ENCODE peak calls at places on chromosomes 4 and X, in eight cellular contexts. One of them, this sample, is unnamed.
A peak's percentile ranks its signal among the peaks of the same experiment; 100 is the strongest.

GRCh38 chr4:108700358-108700757 is 50.0 kb downstream of the OSTC start:
- DNase-seq in esophagus muscularis mucosa: no peak
- DNase-seq in sigmoid colon: no peak
- DNase-seq in transverse colon: no peak
- DNase-seq in upper lobe of left lung: no peak
- DNase-seq in HepG2: no peak
- DNase-seq in K562: no peak
- DNase-seq in H1: no peak
- DNase-seq in this sample: no peak

GRCh38 chrX:47316276-47317025 is 53.9 kb upstream of the ZNF157 start:
- DNase-seq in esophagus muscularis mucosa: no peak
- DNase-seq in sigmoid colon: no peak
- DNase-seq in transverse colon: no peak
- DNase-seq in upper lobe of left lung: no peak
- DNase-seq in HepG2: no peak
- DNase-seq in K562: no peak
- DNase-seq in H1: peak; percentile 63
- DNase-seq in this sample: no peak

GRCh38 chr4:88616275-88616996 is 24.2 kb downstream of the HERC3 start:
- DNase-seq in esophagus muscularis mucosa: no peak
- DNase-seq in sigmoid colon: no peak
- DNase-seq in transverse colon: no peak
- DNase-seq in upper lobe of left lung: no peak
- DNase-seq in HepG2: no peak
- DNase-seq in K562: no peak
- DNase-seq in H1: no peak
- DNase-seq in this sample: no peak

GRCh38 chr4:127686656-127687055 is 43.5 kb upstream of the SLC25A31 start:
- DNase-seq in esophagus muscularis mucosa: no peak
- DNase-seq in sigmoid colon: no peak
- DNase-seq in transverse colon: no peak
- DNase-seq in upper lobe of left lung: no peak
- DNase-seq in HepG2: no peak
- DNase-seq in K562: no peak
- DNase-seq in H1: no peak
- DNase-seq in this sample: no peak

GRCh38 chrX:66728818-66729271 is 90.0 kb upstream of the EDA2R start:
- DNase-seq in esophagus muscularis mucosa: no peak
- DNase-seq in sigmoid colon: peak; percentile 57
- DNase-seq in transverse colon: peak; percentile 54
- DNase-seq in upper lobe of left lung: no peak
- DNase-seq in HepG2: peak; percentile 6
- DNase-seq in K562: peak; percentile 60
- DNase-seq in H1: peak; percentile 60
- DNase-seq in this sample: no peak

GRCh38 chrX:51905711-51906110 is 12.3 kb downstream of the MAGED1 start:
- DNase-seq in esophagus muscularis mucosa: no peak
- DNase-seq in sigmoid colon: no peak
- DNase-seq in transverse colon: no peak
- DNase-seq in upper lobe of left lung: no peak
- DNase-seq in HepG2: no peak
- DNase-seq in K562: no peak
- DNase-seq in H1: no peak
- DNase-seq in this sample: no peak

GRCh38 chrX:111348363-111348927 is 63.5 kb downstream of the DCX start:
- DNase-seq in esophagus muscularis mucosa: no peak
- DNase-seq in sigmoid colon: no peak
- DNase-seq in transverse colon: no peak
- DNase-seq in upper lobe of left lung: no peak
- DNase-seq in HepG2: no peak
- DNase-seq in K562: no peak
- DNase-seq in H1: no peak
- DNase-seq in this sample: no peak

GRCh38 chrX:114006664-114007063 is 577.2 kb upstream of the HTR2C start:
- DNase-seq in esophagus muscularis mucosa: no peak
- DNase-seq in sigmoid colon: no peak
- DNase-seq in transverse colon: no peak
- DNase-seq in upper lobe of left lung: no peak
- DNase-seq in HepG2: no peak
- DNase-seq in K562: no peak
- DNase-seq in H1: no peak
- DNase-seq in this sample: no peak

GRCh38 chrX:17377047-17377692 is 2.2 kb downstream of the NHS start:
- DNase-seq in esophagus muscularis mucosa: no peak
- DNase-seq in sigmoid colon: peak; percentile 86
- DNase-seq in transverse colon: peak; percentile 51
- DNase-seq in upper lobe of left lung: peak; percentile 86
- DNase-seq in HepG2: no peak
- DNase-seq in K562: no peak
- DNase-seq in H1: peak; percentile 48
- DNase-seq in this sample: no peak

GRCh38 chr4:57190651-57191481 is 80.7 kb upstream of the IGFBP7 start:
- DNase-seq in esophagus muscularis mucosa: no peak
- DNase-seq in sigmoid colon: no peak
- DNase-seq in transverse colon: peak; percentile 27
- DNase-seq in upper lobe of left lung: no peak
- DNase-seq in HepG2: peak; percentile 18
- DNase-seq in K562: peak; percentile 70
- DNase-seq in H1: peak; percentile 88
- DNase-seq in this sample: no peak

GRCh38 chr4:123191728-123192127 is 204.9 kb upstream of the SPRY1 start:
- DNase-seq in esophagus muscularis mucosa: no peak
- DNase-seq in sigmoid colon: no peak
- DNase-seq in transverse colon: no peak
- DNase-seq in upper lobe of left lung: no peak
- DNase-seq in HepG2: no peak
- DNase-seq in K562: no peak
- DNase-seq in H1: no peak
- DNase-seq in this sample: no peak

GRCh38 chrX:133702230-133702629 is 283.2 kb downstream of the GPC3 start:
- DNase-seq in esophagus muscularis mucosa: no peak
- DNase-seq in sigmoid colon: no peak
- DNase-seq in transverse colon: no peak
- DNase-seq in upper lobe of left lung: no peak
- DNase-seq in HepG2: no peak
- DNase-seq in K562: no peak
- DNase-seq in H1: no peak
- DNase-seq in this sample: no peak

GRCh38 chr4:140609548-140610425 is 41.0 kb upstream of the UCP1 start:
- DNase-seq in esophagus muscularis mucosa: no peak
- DNase-seq in sigmoid colon: no peak
- DNase-seq in transverse colon: no peak
- DNase-seq in upper lobe of left lung: no peak
- DNase-seq in HepG2: peak; percentile 53
- DNase-seq in K562: peak; percentile 22
- DNase-seq in H1: no peak
- DNase-seq in this sample: no peak

GRCh38 chr4:174284181-174284886 is 623 bp downstream of the CEP44 start:
- DNase-seq in esophagus muscularis mucosa: no peak
- DNase-seq in sigmoid colon: no peak
- DNase-seq in transverse colon: peak; percentile 10
- DNase-seq in upper lobe of left lung: no peak
- DNase-seq in HepG2: peak; percentile 58
- DNase-seq in K562: no peak
- DNase-seq in H1: no peak
- DNase-seq in this sample: no peak

GRCh38 chr4:182206266-182206665 is 36.9 kb upstream of the TENM3 start:
- DNase-seq in esophagus muscularis mucosa: peak; percentile 74
- DNase-seq in sigmoid colon: no peak
- DNase-seq in transverse colon: no peak
- DNase-seq in upper lobe of left lung: no peak
- DNase-seq in HepG2: no peak
- DNase-seq in K562: no peak
- DNase-seq in H1: no peak
- DNase-seq in this sample: no peak

GRCh38 chr4:147550626-147551250 is 66.5 kb upstream of the TMEM184C start:
- DNase-seq in esophagus muscularis mucosa: no peak
- DNase-seq in sigmoid colon: no peak
- DNase-seq in transverse colon: no peak
- DNase-seq in upper lobe of left lung: no peak
- DNase-seq in HepG2: no peak
- DNase-seq in K562: no peak
- DNase-seq in H1: no peak
- DNase-seq in this sample: no peak

GRCh38 chr4:71338846-71339593 is at the start of gene SLC4A4:
- DNase-seq in esophagus muscularis mucosa: no peak
- DNase-seq in sigmoid colon: no peak
- DNase-seq in transverse colon: no peak
- DNase-seq in upper lobe of left lung: no peak
- DNase-seq in HepG2: no peak
- DNase-seq in K562: no peak
- DNase-seq in H1: no peak
- DNase-seq in this sample: no peak

GRCh38 chrX:153411255-153411987 is at the start of gene ZFP92:
- DNase-seq in esophagus muscularis mucosa: no peak
- DNase-seq in sigmoid colon: no peak
- DNase-seq in transverse colon: peak; percentile 32
- DNase-seq in upper lobe of left lung: peak; percentile 92
- DNase-seq in HepG2: no peak
- DNase-seq in K562: peak; percentile 93
- DNase-seq in H1: peak; percentile 48
- DNase-seq in this sample: no peak

GRCh38 chrX:47576021-47576898 is 6.0 kb upstream of the TIMP1 start:
- DNase-seq in esophagus muscularis mucosa: peak; percentile 5
- DNase-seq in sigmoid colon: no peak
- DNase-seq in transverse colon: no peak
- DNase-seq in upper lobe of left lung: no peak
- DNase-seq in HepG2: no peak
- DNase-seq in K562: no peak
- DNase-seq in H1: no peak
- DNase-seq in this sample: no peak

GRCh38 chrX:48681539-48682183 is 1.9 kb upstream of the WAS start:
- DNase-seq in esophagus muscularis mucosa: no peak
- DNase-seq in sigmoid colon: no peak
- DNase-seq in transverse colon: no peak
- DNase-seq in upper lobe of left lung: no peak
- DNase-seq in HepG2: no peak
- DNase-seq in K562: no peak
- DNase-seq in H1: no peak
- DNase-seq in this sample: no peak

GRCh38 chr4:10746371-10747143 is 62.0 kb upstream of the CLNK start:
- DNase-seq in esophagus muscularis mucosa: no peak
- DNase-seq in sigmoid colon: no peak
- DNase-seq in transverse colon: no peak
- DNase-seq in upper lobe of left lung: no peak
- DNase-seq in HepG2: no peak
- DNase-seq in K562: no peak
- DNase-seq in H1: no peak
- DNase-seq in this sample: no peak

GRCh38 chr4:94819779-94820178 is 62.0 kb downstream of the BMPR1B start:
- DNase-seq in esophagus muscularis mucosa: no peak
- DNase-seq in sigmoid colon: no peak
- DNase-seq in transverse colon: no peak
- DNase-seq in upper lobe of left lung: no peak
- DNase-seq in HepG2: no peak
- DNase-seq in K562: no peak
- DNase-seq in H1: no peak
- DNase-seq in this sample: no peak

GRCh38 chrX:47158131-47158530 is 13.1 kb downstream of the RBM10 start:
- DNase-seq in esophagus muscularis mucosa: no peak
- DNase-seq in sigmoid colon: peak; percentile 37
- DNase-seq in transverse colon: no peak
- DNase-seq in upper lobe of left lung: no peak
- DNase-seq in HepG2: no peak
- DNase-seq in K562: peak; percentile 32
- DNase-seq in H1: peak; percentile 57
- DNase-seq in this sample: no peak

GRCh38 chr4:183563874-183564273 is 59.0 kb downstream of the ING2 start:
- DNase-seq in esophagus muscularis mucosa: no peak
- DNase-seq in sigmoid colon: no peak
- DNase-seq in transverse colon: no peak
- DNase-seq in upper lobe of left lung: no peak
- DNase-seq in HepG2: no peak
- DNase-seq in K562: no peak
- DNase-seq in H1: no peak
- DNase-seq in this sample: no peak

GRCh38 chrX:85243155-85243554 is 424 bp downstream of the SATL1 start:
- DNase-seq in esophagus muscularis mucosa: no peak
- DNase-seq in sigmoid colon: no peak
- DNase-seq in transverse colon: no peak
- DNase-seq in upper lobe of left lung: no peak
- DNase-seq in HepG2: no peak
- DNase-seq in K562: no peak
- DNase-seq in H1: no peak
- DNase-seq in this sample: no peak

GRCh38 chrX:33892670-33893069 is 239.4 kb downstream of the FAM47A start:
- DNase-seq in esophagus muscularis mucosa: no peak
- DNase-seq in sigmoid colon: no peak
- DNase-seq in transverse colon: no peak
- DNase-seq in upper lobe of left lung: no peak
- DNase-seq in HepG2: no peak
- DNase-seq in K562: no peak
- DNase-seq in H1: no peak
- DNase-seq in this sample: no peak
- TF ChIP-seq POLR2AphosphoS5 in esophagus muscularis mucosa: no peak
- TF ChIP-seq POLR2AphosphoS5 in sigmoid colon: no peak
- TF ChIP-seq POLR2AphosphoS5 in transverse colon: no peak
- TF ChIP-seq POLR2AphosphoS5 in upper lobe of left lung: no peak
- TF ChIP-seq POLR2AphosphoS5 in HepG2: no peak
- TF ChIP-seq POLR2AphosphoS5 in K562: no peak
- TF ChIP-seq POLR2AphosphoS5 in H1: no peak
- TF ChIP-seq POLR2AphosphoS5 in this sample: no peak

GRCh38 chr4:53532521-53532920 is 58.8 kb downstream of the LNX1 start:
- DNase-seq in esophagus muscularis mucosa: no peak
- DNase-seq in sigmoid colon: no peak
- DNase-seq in transverse colon: no peak
- DNase-seq in upper lobe of left lung: no peak
- DNase-seq in HepG2: no peak
- DNase-seq in K562: no peak
- DNase-seq in H1: no peak
- DNase-seq in this sample: no peak
- TF ChIP-seq EP300 in esophagus muscularis mucosa: no peak
- TF ChIP-seq EP300 in sigmoid colon: no peak
- TF ChIP-seq EP300 in transverse colon: no peak
- TF ChIP-seq EP300 in upper lobe of left lung: no peak
- TF ChIP-seq EP300 in HepG2: no peak
- TF ChIP-seq EP300 in K562: no peak
- TF ChIP-seq EP300 in H1: no peak
- TF ChIP-seq EP300 in this sample: no peak

GRCh38 chr4:7806724-7807123 is 132.9 kb downstream of the AFAP1 start:
- DNase-seq in esophagus muscularis mucosa: no peak
- DNase-seq in sigmoid colon: no peak
- DNase-seq in transverse colon: no peak
- DNase-seq in upper lobe of left lung: no peak
- DNase-seq in HepG2: no peak
- DNase-seq in K562: no peak
- DNase-seq in H1: no peak
- DNase-seq in this sample: peak; percentile 11
- H3K36me3 ChIP-seq in esophagus muscularis mucosa: peaks cover 12% of the 10 kb centered on the region
- H3K36me3 ChIP-seq in sigmoid colon: no peaks in the 10 kb centered on the region
- H3K36me3 ChIP-seq in transverse colon: no peaks in the 10 kb centered on the region
- H3K36me3 ChIP-seq in upper lobe of left lung: no peaks in the 10 kb centered on the region
- H3K36me3 ChIP-seq in HepG2: no peaks in the 10 kb centered on the region
- H3K36me3 ChIP-seq in K562: no peaks in the 10 kb centered on the region
- H3K36me3 ChIP-seq in H1: no peaks in the 10 kb centered on the region
- H3K36me3 ChIP-seq in this sample: peaks cover 27% of the 10 kb centered on the region

DNA sequence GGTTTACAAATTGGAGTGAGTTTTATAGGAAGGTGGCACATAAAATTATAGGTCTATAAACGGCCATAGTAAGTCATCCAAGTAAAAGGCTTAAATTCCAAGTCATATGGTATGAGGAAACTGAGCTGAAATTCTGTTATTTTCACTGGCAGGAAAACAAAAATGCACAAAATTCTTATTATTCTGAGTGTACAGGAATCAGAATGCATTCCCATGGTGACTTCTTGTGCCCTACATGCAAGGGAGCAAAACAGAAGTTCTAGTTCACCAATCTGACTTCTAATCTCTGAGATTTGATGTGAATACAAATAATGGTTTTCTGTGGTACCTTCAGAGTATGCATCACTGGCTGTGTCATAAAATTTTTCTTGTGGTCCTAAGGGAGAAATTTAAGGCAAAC is 102.9 kb downstream of the CLCN4 start:
- DNase-seq in esophagus muscularis mucosa: no peak
- DNase-seq in sigmoid colon: no peak
- DNase-seq in transverse colon: no peak
- DNase-seq in upper lobe of left lung: no peak
- DNase-seq in HepG2: no peak
- DNase-seq in K562: no peak
- DNase-seq in H1: no peak
- DNase-seq in this sample: no peak
- TF ChIP-seq POLR2AphosphoS5 in esophagus muscularis mucosa: no peak
- TF ChIP-seq POLR2AphosphoS5 in sigmoid colon: no peak
- TF ChIP-seq POLR2AphosphoS5 in transverse colon: no peak
- TF ChIP-seq POLR2AphosphoS5 in upper lobe of left lung: no peak
- TF ChIP-seq POLR2AphosphoS5 in HepG2: no peak
- TF ChIP-seq POLR2AphosphoS5 in K562: no peak
- TF ChIP-seq POLR2AphosphoS5 in H1: no peak
- TF ChIP-seq POLR2AphosphoS5 in this sample: no peak